ENCODE peak calls at places on chromosomes 13 and 19, in ten cellular contexts. H is neuronal stem cell; T is amygdala; E is brain microvascular endothelial cell; D is germinal center; A is activated T-cell treated with anti-CD3 and anti-CD28 coated beads, Interleukin-2, amount 50 U/mL, for 24 hours; Y is stimulated activated CD4-positive, alpha-beta T cell treated with anti-CD3 and anti-CD28 coated beads, Interleukin-4, amount 100 ng/mL, for 4 hours; X is COR-L47; F is SK-N-MC; R is AG09309. P is an unnamed sample.

GRCh38 chr13:113291997-113292862 is 4.8 kb upstream of the LAMP1 start:
- DNase-seq in H (no peak), T (no peak), E (no peak), D (no peak), A (peak), Y (peak), X (no peak), F (no peak), R (no peak), P (peak)

GRCh38 chr19:14059093-14059480 is 2.8 kb downstream of the PALM3 start:
- DNase-seq in H (peak), T (no peak), E (no peak), D (peak), A (peak), Y (peak), X (no peak), F (no peak), R (no peak), P (no peak)

GRCh38 chr13:39682310-39682709 is 26.8 kb downstream of the COG6 start:
- DNase-seq in H (no peak), T (no peak), E (no peak), D (no peak), A (no peak), Y (no peak), X (no peak), F (no peak), R (no peak), P (no peak)

GRCh38 chr19:15418588-15419412 is at the start of gene AKAP8L:
- DNase-seq in H (peak), T (peak), E (peak), D (peak), A (peak), Y (peak), X (peak), F (peak), R (peak), P (peak)

GRCh38 chr19:32870981-32871451 is 1.4 kb upstream of the SLC7A9 start:
- DNase-seq in H (no peak), T (no peak), E (no peak), D (no peak), A (no peak), Y (no peak), X (no peak), F (no peak), R (no peak), P (no peak)

GRCh38 chr13:101520672-101521071 is 68.2 kb downstream of the ITGBL1 start:
- DNase-seq in H (no peak), T (no peak), E (peak), D (no peak), A (no peak), Y (no peak), X (no peak), F (no peak), R (no peak), P (peak)

GRCh38 chr19:46976845-46977320 is 42.8 kb upstream of the NPAS1 start:
- DNase-seq in H (peak), T (no peak), E (peak), D (no peak), A (no peak), Y (no peak), X (no peak), F (no peak), R (peak), P (peak)

GRCh38 chr13:71695662-71696061 is 171.3 kb downstream of the DACH1 start:
- DNase-seq in H (no peak), T (no peak), E (no peak), D (no peak), A (no peak), Y (no peak), X (no peak), F (no peak), R (no peak), P (no peak)